ENCODE peak calls at places on chromosomes 7 and 10, in seven cellular contexts. One of them, this sample, is unnamed.

GRCh38 chr7:106775552-106775936 is 89.5 kb upstream of the PIK3CG start:
- DNase-seq in AG09319: no peak
- DNase-seq in esophagus muscularis mucosa: no peak
- DNase-seq in left lung: no peak
- DNase-seq in neural progenitor cell: no peak
- DNase-seq in foreskin fibroblast: peak
- DNase-seq in sigmoid colon: no peak
- DNase-seq in this sample: no peak

GRCh38 chr10:404991-405390 is 269.7 kb downstream of the ZMYND11 start:
- DNase-seq in AG09319: no peak
- DNase-seq in esophagus muscularis mucosa: no peak
- DNase-seq in foreskin fibroblast: no peak
- DNase-seq in neural progenitor cell: no peak
- DNase-seq in sigmoid colon: no peak
- DNase-seq in left lung: no peak
- DNase-seq in this sample: no peak

GRCh38 chr7:53811555-53812079 is 730.6 kb upstream of the VSTM2A start:
- DNase-seq in AG09319: no peak
- DNase-seq in left lung: peak
- DNase-seq in neural progenitor cell: no peak
- DNase-seq in foreskin fibroblast: no peak
- DNase-seq in esophagus muscularis mucosa: no peak
- DNase-seq in sigmoid colon: no peak
- DNase-seq in this sample: no peak

GRCh38 chr10:118621304-118621942 is 26.0 kb upstream of the PRLHR start:
- DNase-seq in neural progenitor cell: no peak
- DNase-seq in sigmoid colon: no peak
- DNase-seq in left lung: no peak
- DNase-seq in foreskin fibroblast: peak
- DNase-seq in esophagus muscularis mucosa: no peak
- DNase-seq in AG09319: no peak
- DNase-seq in this sample: no peak

GRCh38 chr7:116653204-116653603 is 18.8 kb upstream of the MET start:
- DNase-seq in foreskin fibroblast: peak
- DNase-seq in left lung: no peak
- DNase-seq in AG09319: no peak
- DNase-seq in esophagus muscularis mucosa: no peak
- DNase-seq in sigmoid colon: no peak
- DNase-seq in neural progenitor cell: no peak
- DNase-seq in this sample: no peak

GRCh38 chr10:35707642-35708425 is 65.7 kb upstream of the FZD8 start:
- DNase-seq in foreskin fibroblast: no peak
- DNase-seq in neural progenitor cell: no peak
- DNase-seq in esophagus muscularis mucosa: no peak
- DNase-seq in AG09319: no peak
- DNase-seq in sigmoid colon: no peak
- DNase-seq in left lung: no peak
- DNase-seq in this sample: no peak

GRCh38 chr10:97333601-97334369 is 744 bp downstream of the FRAT2 start:
- DNase-seq in esophagus muscularis mucosa: no peak
- DNase-seq in AG09319: no peak
- DNase-seq in left lung: peak
- DNase-seq in sigmoid colon: peak
- DNase-seq in foreskin fibroblast: peak
- DNase-seq in neural progenitor cell: peak
- DNase-seq in this sample: no peak

GRCh38 chr7:8133955-8134733 is 127.8 kb downstream of the ICA1 start:
- DNase-seq in esophagus muscularis mucosa: no peak
- DNase-seq in left lung: no peak
- DNase-seq in AG09319: no peak
- DNase-seq in neural progenitor cell: no peak
- DNase-seq in sigmoid colon: no peak
- DNase-seq in foreskin fibroblast: no peak
- DNase-seq in this sample: no peak

GRCh38 chr10:110335314-110336064 is 30.8 kb upstream of the SMNDC1 start:
- DNase-seq in sigmoid colon: no peak
- DNase-seq in AG09319: no peak
- DNase-seq in esophagus muscularis mucosa: no peak
- DNase-seq in left lung: no peak
- DNase-seq in neural progenitor cell: no peak
- DNase-seq in foreskin fibroblast: no peak
- DNase-seq in this sample: no peak

GRCh38 chr7:152025937-152026890 is 740 bp downstream of the GALNT11 start:
- DNase-seq in sigmoid colon: no peak
- DNase-seq in left lung: no peak
- DNase-seq in AG09319: no peak
- DNase-seq in neural progenitor cell: no peak
- DNase-seq in foreskin fibroblast: no peak
- DNase-seq in esophagus muscularis mucosa: no peak
- DNase-seq in this sample: no peak
- TF ChIP-seq CTCF in sigmoid colon: peak
- TF ChIP-seq CTCF in left lung: no peak
- TF ChIP-seq CTCF in AG09319: no peak
- TF ChIP-seq CTCF in neural progenitor cell: peak
- TF ChIP-seq CTCF in foreskin fibroblast: no peak
- TF ChIP-seq CTCF in esophagus muscularis mucosa: no peak
- TF ChIP-seq CTCF in this sample: no peak

GRCh38 chr7:114953724-114954123 is 31.8 kb downstream of the MDFIC start:
- DNase-seq in AG09319: no peak
- DNase-seq in esophagus muscularis mucosa: no peak
- DNase-seq in neural progenitor cell: no peak
- DNase-seq in sigmoid colon: no peak
- DNase-seq in foreskin fibroblast: no peak
- DNase-seq in left lung: no peak
- DNase-seq in this sample: no peak
- TF ChIP-seq CTCF in AG09319: no peak
- TF ChIP-seq CTCF in esophagus muscularis mucosa: no peak
- TF ChIP-seq CTCF in neural progenitor cell: no peak
- TF ChIP-seq CTCF in sigmoid colon: no peak
- TF ChIP-seq CTCF in foreskin fibroblast: peak
- TF ChIP-seq CTCF in left lung: no peak
- TF ChIP-seq CTCF in this sample: no peak

DNA sequence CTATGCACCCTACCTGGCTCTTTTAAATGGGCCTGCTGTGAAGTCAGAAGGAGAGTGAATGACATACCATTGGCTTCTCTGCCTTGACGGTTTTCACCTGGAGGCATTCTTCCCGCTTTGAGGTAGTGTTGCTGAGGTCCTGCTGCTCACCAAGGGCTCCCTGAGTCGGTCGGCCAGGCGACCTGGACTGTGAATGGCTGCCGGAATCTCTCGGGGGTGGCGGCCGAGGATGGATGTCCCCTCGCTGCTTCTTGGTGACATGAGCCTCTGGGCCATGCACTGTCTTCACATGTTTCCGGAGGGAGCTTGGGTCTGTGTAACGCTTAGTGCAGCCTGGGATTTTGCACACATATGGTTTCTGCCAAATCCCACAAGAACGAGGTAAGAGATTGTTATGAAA is 264.7 kb downstream of the GLI3 start:
- DNase-seq in left lung: peak
- DNase-seq in esophagus muscularis mucosa: no peak
- DNase-seq in AG09319: no peak
- DNase-seq in sigmoid colon: no peak
- DNase-seq in neural progenitor cell: no peak
- DNase-seq in foreskin fibroblast: no peak
- DNase-seq in this sample: no peak
- TF ChIP-seq CTCF in left lung: no peak
- TF ChIP-seq CTCF in esophagus muscularis mucosa: no peak
- TF ChIP-seq CTCF in AG09319: no peak
- TF ChIP-seq CTCF in sigmoid colon: no peak
- TF ChIP-seq CTCF in neural progenitor cell: no peak
- TF ChIP-seq CTCF in foreskin fibroblast: no peak
- TF ChIP-seq CTCF in this sample: no peak

GRCh38 chr10:63008491-63008890 is 124.6 kb upstream of the NRBF2 start:
- DNase-seq in sigmoid colon: no peak
- DNase-seq in neural progenitor cell: no peak
- DNase-seq in AG09319: no peak
- DNase-seq in left lung: no peak
- DNase-seq in esophagus muscularis mucosa: no peak
- DNase-seq in foreskin fibroblast: no peak
- DNase-seq in this sample: no peak

GRCh38 chr10:63007112-63007511 is 126.0 kb upstream of the NRBF2 start:
- DNase-seq in sigmoid colon: no peak
- DNase-seq in foreskin fibroblast: no peak
- DNase-seq in esophagus muscularis mucosa: no peak
- DNase-seq in left lung: no peak
- DNase-seq in AG09319: no peak
- DNase-seq in neural progenitor cell: no peak
- DNase-seq in this sample: no peak

GRCh38 chr10:63005246-63005645 is 127.9 kb upstream of the NRBF2 start:
- DNase-seq in foreskin fibroblast: peak
- DNase-seq in esophagus muscularis mucosa: no peak
- DNase-seq in AG09319: peak
- DNase-seq in neural progenitor cell: no peak
- DNase-seq in left lung: no peak
- DNase-seq in sigmoid colon: no peak
- DNase-seq in this sample: no peak

DNA sequence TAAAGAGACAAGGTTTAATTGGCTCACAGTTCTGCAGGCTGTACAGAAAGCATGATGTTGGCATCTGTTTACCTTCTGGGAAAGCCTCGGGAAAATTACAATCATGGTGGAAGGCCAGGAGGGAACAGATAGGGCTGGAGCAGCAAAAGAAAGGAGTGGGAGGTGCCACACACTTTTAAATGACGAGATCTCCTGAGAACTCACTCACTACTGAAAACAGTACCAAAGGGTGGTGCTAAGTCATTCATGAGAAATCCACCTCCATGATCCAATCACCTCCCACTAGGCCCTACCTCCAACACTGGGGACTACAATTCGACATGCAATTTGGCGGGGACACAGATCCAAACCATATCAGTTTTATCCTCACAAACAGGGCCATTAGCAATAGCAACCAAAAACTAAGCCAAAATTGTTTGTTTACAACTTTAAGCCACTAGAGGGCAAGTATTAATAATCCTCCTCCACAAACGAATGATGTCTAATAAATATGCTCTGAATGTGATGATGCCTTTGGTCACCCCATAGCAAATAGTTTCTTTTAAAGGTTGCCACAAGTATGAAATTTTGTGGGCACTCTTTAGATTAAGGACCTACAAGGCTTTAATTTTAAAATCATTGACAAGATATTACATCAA is 129.2 kb upstream of the NRBF2 start:
- DNase-seq in AG09319: no peak
- DNase-seq in left lung: no peak
- DNase-seq in sigmoid colon: no peak
- DNase-seq in foreskin fibroblast: peak
- DNase-seq in neural progenitor cell: no peak
- DNase-seq in esophagus muscularis mucosa: no peak
- DNase-seq in this sample: no peak
- TF ChIP-seq CTCF in AG09319: peak
- TF ChIP-seq CTCF in left lung: no peak
- TF ChIP-seq CTCF in sigmoid colon: no peak
- TF ChIP-seq CTCF in foreskin fibroblast: no peak
- TF ChIP-seq CTCF in neural progenitor cell: peak
- TF ChIP-seq CTCF in esophagus muscularis mucosa: no peak
- TF ChIP-seq CTCF in this sample: peak

This sample was measured in D721Med.